ENCODE peak calls at places on chromosomes 16 and 17, in ten cellular contexts. Y, Q, Z, J, U, K, A, M, P and S are unnamed samples.

GRCh38 chr16:83953796-83954576 is 946 bp downstream of the OSGIN1 start:
- DNase-seq in Y (peak), Q (no peak), Z (no peak), J (peak), U (peak), K (peak), A (no peak), M (no peak), P (no peak), S (peak)

GRCh38 chr16:78372302-78372701 is 272.8 kb downstream of the WWOX start:
- DNase-seq in Y (no peak), Q (no peak), Z (no peak), J (no peak), U (no peak), K (no peak), A (no peak), M (no peak), P (no peak), S (no peak)

GRCh38 chr16:56866955-56867830 is 2.2 kb downstream of the SLC12A3 start:
- DNase-seq in Y (peak), Q (peak), Z (no peak), J (peak), U (peak), K (peak), A (no peak), M (no peak), P (no peak), S (peak)

GRCh38 chr17:6208608-6209180 is 138.5 kb downstream of the WSCD1 start:
- DNase-seq in Y (no peak), Q (no peak), Z (peak), J (no peak), U (no peak), K (no peak), A (no peak), M (no peak), P (no peak), S (no peak)

GRCh38 chr17:7655541-7655840 is 4.8 kb downstream of the ATP1B2 start:
- DNase-seq in Y (no peak), Q (no peak), Z (no peak), J (no peak), U (no peak), K (no peak), A (no peak), M (no peak), P (no peak), S (no peak)

GRCh38 chr16:16038950-16039349 is 89.5 kb downstream of the ABCC1 start:
- DNase-seq in Y (no peak), Q (no peak), Z (no peak), J (no peak), U (no peak), K (no peak), A (no peak), M (no peak), P (no peak), S (no peak)

GRCh38 chr16:180101-180920 is at the start of gene HBQ1:
- DNase-seq in Y (no peak), Q (peak), Z (peak), J (peak), U (peak), K (peak), A (no peak), M (no peak), P (no peak), S (no peak)

GRCh38 chr17:55655777-55656176 is 66.9 kb downstream of the TMEM100 start:
- DNase-seq in Y (no peak), Q (no peak), Z (no peak), J (no peak), U (no peak), K (no peak), A (no peak), M (no peak), P (no peak), S (no peak)

GRCh38 chr17:28018439-28019070 is 23.9 kb upstream of the NLK start:
- DNase-seq in Y (peak), Q (no peak), Z (no peak), J (no peak), U (no peak), K (no peak), A (no peak), M (no peak), P (no peak), S (no peak)